ENCODE peak calls at places on chromosomes 12 and 14, in eight cellular contexts. K is GM23338, Q is neural progenitor cell, L is mammary epithelial cell, N is AG10803, S is GM12865, R is IMR-90, D is HL-60. J is an unnamed sample.

GRCh38 chr14:100156776-100157175 is 2.7 kb downstream of the DEGS2 start:
- DNase-seq in Q (no peak), D (no peak), K (no peak), R (no peak), N (no peak), L (no peak), S (no peak), J (no peak)

GRCh38 chr12:87642245-87642644 is 387.0 kb downstream of the C12orf50 start:
- DNase-seq in K (peak; percentile 21), Q (peak; percentile 25), R (no peak), S (no peak), L (no peak), D (no peak), N (no peak), J (no peak)

GRCh38 chr12:121767525-121768016 is 25.9 kb downstream of the RHOF start:
- DNase-seq in N (peak; percentile 73), R (peak; percentile 81), L (no peak), K (no peak), D (no peak), S (no peak), Q (no peak), J (peak; percentile 81)

GRCh38 chr14:90276627-90277367 is 20.4 kb downstream of the PSMC1 start:
- DNase-seq in Q (peak; percentile 10), L (no peak), S (no peak), R (peak; percentile 13), D (no peak), K (peak; percentile 40), N (no peak), J (peak; percentile 26)

GRCh38 chr12:128823916-128824839 is at the start of gene SLC15A4:
- DNase-seq in L (peak; percentile 91), D (peak; percentile 89), N (peak; percentile 88), Q (peak; percentile 99), K (peak; percentile 90), R (peak; percentile 84), S (peak; percentile 97), J (peak; percentile 93)

GRCh38 chr14:51848120-51848519 is 12.3 kb upstream of the GNG2 start:
- DNase-seq in S (peak; percentile 60), K (no peak), N (no peak), R (no peak), D (no peak), L (peak; percentile 91), Q (no peak), J (no peak)

GRCh38 chr14:74488788-74489397 is 4.2 kb downstream of the NPC2 start:
- DNase-seq in K (no peak), N (peak; percentile 32), L (peak; percentile 54), Q (no peak), D (no peak), S (peak; percentile 20), R (peak; percentile 67), J (peak; percentile 62)

GRCh38 chr12:48991247-48992050 is 7.7 kb downstream of the DDN start:
- DNase-seq in S (no peak), D (no peak), N (no peak), L (no peak), K (no peak), R (no peak), Q (no peak), J (no peak)

GRCh38 chr12:104026841-104027599 is 23.0 kb downstream of the GLT8D2 start:
- DNase-seq in S (no peak), R (no peak), L (no peak), N (no peak), D (no peak), Q (no peak), K (no peak), J (no peak)

GRCh38 chr14:100083706-100084105 is 18.5 kb downstream of the EVL start:
- DNase-seq in R (peak; percentile 88), K (no peak), L (peak; percentile 95), N (no peak), D (no peak), Q (no peak), S (no peak), J (no peak)

GRCh38 chr14:64960762-64961276 is 11.3 kb downstream of the RAB15 start:
- DNase-seq in S (no peak), N (no peak), R (no peak), Q (peak; percentile 51), L (no peak), K (peak; percentile 89), D (no peak), J (no peak)

GRCh38 chr12:119682635-119683340 is 14.9 kb downstream of the PRKAB1 start:
- DNase-seq in R (no peak), K (no peak), D (no peak), S (no peak), N (no peak), Q (no peak), L (no peak), J (no peak)

GRCh38 chr12:88600272-88600671 is 20.0 kb upstream of the KITLG start:
- DNase-seq in N (peak; percentile 84), R (peak; percentile 95), Q (no peak), D (no peak), K (no peak), S (no peak), L (peak; percentile 82), J (peak; percentile 80)

GRCh38 chr12:113247123-113248045 is 26.1 kb downstream of the TPCN1 start:
- DNase-seq in Q (no peak), D (no peak), R (peak; percentile 68), L (peak; percentile 48), N (no peak), S (no peak), K (no peak), J (peak; percentile 54)

GRCh38 chr12:69657376-69658137 is 41.5 kb downstream of the BEST3 start:
- DNase-seq in D (no peak), L (no peak), S (no peak), Q (no peak), N (peak; percentile 6), R (peak; percentile 67), K (no peak), J (peak; percentile 12)

GRCh38 chr14:94171208-94171607 is 2.9 kb upstream of the PPP4R4 start:
- DNase-seq in D (no peak), K (no peak), R (peak; percentile 42), L (peak; percentile 86), N (peak; percentile 34), Q (no peak), S (no peak), J (no peak)

GRCh38 chr12:31238764-31239387 is 87.1 kb downstream of the SINHCAF start:
- DNase-seq in L (peak; percentile 61), N (peak; percentile 52), R (peak; percentile 50), Q (peak; percentile 76), D (peak; percentile 4), S (peak; percentile 79), K (peak; percentile 83), J (peak; percentile 62)

GRCh38 chr12:16763901-16764300 is 157.9 kb upstream of the LMO3 start:
- DNase-seq in S (no peak), K (no peak), Q (no peak), L (no peak), N (peak; percentile 18), R (no peak), D (no peak), J (peak; percentile 30)

GRCh38 chr14:85076111-85076510 is 453.8 kb upstream of the FLRT2 start:
- DNase-seq in K (no peak), S (no peak), Q (no peak), R (no peak), L (peak; percentile 26), D (no peak), N (no peak), J (no peak)

GRCh38 chr12:113889806-113890581 is 76.1 kb downstream of the RBM19 start:
- DNase-seq in K (peak; percentile 25), R (no peak), N (peak; percentile 15), D (no peak), L (no peak), Q (no peak), S (no peak), J (peak; percentile 23)

GRCh38 chr12:109706747-109707469 is 6.7 kb upstream of the FAM222A start:
- DNase-seq in K (no peak), D (no peak), Q (peak; percentile 76), R (no peak), S (no peak), N (no peak), L (no peak), J (no peak)

DNA sequence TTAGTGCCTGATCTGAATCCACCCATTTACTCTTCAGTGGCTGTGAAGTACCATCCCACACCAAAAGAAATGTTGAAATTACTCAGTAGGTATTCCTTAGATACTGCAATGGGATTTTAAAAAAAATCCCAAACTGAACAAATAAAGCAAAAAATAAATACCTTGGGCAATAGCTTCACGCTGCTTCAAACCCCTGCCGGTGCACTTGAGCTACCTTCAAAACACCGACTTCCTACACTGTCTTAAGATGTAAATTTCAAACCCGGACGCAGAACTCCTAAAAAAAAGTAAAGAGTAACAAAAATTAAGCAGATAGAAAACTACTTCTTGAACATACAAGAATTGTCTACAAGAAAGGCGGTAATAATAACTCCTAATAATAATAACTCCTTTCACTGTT is 677 bp downstream of the ABCC9 start:
- DNase-seq in N (no peak), L (no peak), S (no peak), Q (no peak), R (no peak), K (peak; percentile 36), D (no peak), J (no peak)
- H3K4me3 ChIP-seq in N (peak overlapping the region; percentile 56), L (no peak overlapping the region), S (no peak overlapping the region), Q (peak overlapping the region; percentile 50), R (peak overlapping the region; percentile 63), K (peak overlapping the region; percentile 70), D (no peak overlapping the region), J (peak overlapping the region; percentile 48)

DNA sequence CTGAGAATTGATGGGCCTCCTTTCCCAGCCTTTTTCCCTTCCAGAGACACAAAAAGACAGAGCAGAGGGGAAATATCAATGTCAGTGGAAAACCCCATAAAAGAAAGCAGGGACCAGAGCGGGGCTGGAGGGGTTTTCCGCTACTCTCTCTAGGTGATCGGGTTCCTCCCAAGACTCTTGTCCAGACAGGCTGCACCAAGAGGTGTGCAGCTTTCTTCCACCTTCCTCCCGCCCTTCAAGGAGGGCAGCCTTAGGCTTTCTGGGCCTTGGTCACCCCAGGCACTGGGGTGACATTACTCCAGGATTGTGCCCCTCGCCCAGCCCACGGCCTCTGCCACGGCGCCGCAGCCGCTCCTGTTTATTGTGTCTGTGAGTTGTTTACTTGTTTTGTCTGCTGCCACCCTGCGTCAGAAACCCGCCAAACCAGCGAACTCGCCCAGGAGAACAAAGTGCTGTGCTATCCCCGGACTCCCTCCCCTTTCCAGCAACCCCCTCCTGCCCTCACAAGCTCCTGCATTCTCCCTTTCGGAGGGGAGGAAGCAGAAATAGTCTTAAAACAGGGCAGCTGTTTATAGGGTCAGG is 6.7 kb upstream of the HOXC6 start:
- DNase-seq in S (peak; percentile 38), L (peak; percentile 86), N (peak; percentile 66), K (peak; percentile 86), D (no peak), R (no peak), Q (peak; percentile 74), J (no peak)
- TF ChIP-seq CTCF in S (peak; percentile 23), L (peak; percentile 35), N (peak; percentile 43), K (peak; percentile 51), D (no peak), R (no peak), Q (peak; percentile 45), J (no peak)

GRCh38 chr14:54475911-54476310 is 12.9 kb downstream of the GMFB start:
- DNase-seq in L (no peak), Q (no peak), N (peak; percentile 57), K (no peak), R (no peak), D (no peak), S (no peak), J (no peak)
- H3K4me3 ChIP-seq in L (no peak overlapping the region), Q (no peak overlapping the region), N (no peak overlapping the region), K (no peak overlapping the region), R (no peak overlapping the region), D (no peak overlapping the region), S (no peak overlapping the region), J (no peak overlapping the region)

GRCh38 chr12:62259993-62260732 is at the start of gene USP15:
- DNase-seq in L (peak; percentile 96), R (peak; percentile 97), D (peak; percentile 86), K (peak; percentile 99), S (peak; percentile 99), N (peak; percentile 98), Q (peak; percentile 98), J (peak; percentile 98)
- TF ChIP-seq CTCF in L (peak; percentile 50), R (peak; percentile 90), D (peak; percentile 38), K (peak; percentile 60), S (peak; percentile 71), N (peak; percentile 62), Q (peak; percentile 76), J (peak; percentile 83)